ENCODE peak calls at places on chromosomes 13 and 19, in ten cellular contexts. One of them, this sample, is unnamed.

GRCh38 chr13:40221460-40222201 is 444.8 kb downstream of the FOXO1 start:
- DNase-seq in effector memory CD4-positive, alpha-beta T cell: peak; percentile 51
- DNase-seq in heart right ventricle: no peak
- DNase-seq in HCT116: no peak
- DNase-seq in aorta: no peak
- DNase-seq in IMR-90: no peak
- DNase-seq in upper lobe of left lung: no peak
- DNase-seq in Peyer's patch: peak; percentile 80
- DNase-seq in PC-3: peak; percentile 12
- DNase-seq in tibial nerve: no peak
- DNase-seq in this sample: peak; percentile 83

GRCh38 chr13:94233401-94233800 is 246.1 kb downstream of the DCT start:
- DNase-seq in heart right ventricle: no peak
- DNase-seq in PC-3: peak; percentile 80
- DNase-seq in HCT116: no peak
- DNase-seq in upper lobe of left lung: no peak
- DNase-seq in effector memory CD4-positive, alpha-beta T cell: no peak
- DNase-seq in IMR-90: peak; percentile 96
- DNase-seq in aorta: peak; percentile 50
- DNase-seq in Peyer's patch: no peak
- DNase-seq in tibial nerve: no peak
- DNase-seq in this sample: no peak

GRCh38 chr13:33999830-34000605 is 182.1 kb downstream of the RFC3 start:
- DNase-seq in tibial nerve: no peak
- DNase-seq in upper lobe of left lung: no peak
- DNase-seq in Peyer's patch: no peak
- DNase-seq in PC-3: peak; percentile 77
- DNase-seq in aorta: no peak
- DNase-seq in IMR-90: no peak
- DNase-seq in HCT116: no peak
- DNase-seq in effector memory CD4-positive, alpha-beta T cell: no peak
- DNase-seq in heart right ventricle: no peak
- DNase-seq in this sample: no peak

GRCh38 chr13:99484405-99484981 is 16.8 kb upstream of the TM9SF2 start:
- DNase-seq in upper lobe of left lung: no peak
- DNase-seq in PC-3: no peak
- DNase-seq in heart right ventricle: no peak
- DNase-seq in Peyer's patch: no peak
- DNase-seq in HCT116: no peak
- DNase-seq in aorta: no peak
- DNase-seq in IMR-90: peak; percentile 77
- DNase-seq in tibial nerve: no peak
- DNase-seq in effector memory CD4-positive, alpha-beta T cell: no peak
- DNase-seq in this sample: peak; percentile 39

GRCh38 chr19:33064117-33064777 is 441 bp downstream of the RHPN2 start:
- DNase-seq in upper lobe of left lung: peak; percentile 90
- DNase-seq in HCT116: no peak
- DNase-seq in heart right ventricle: peak; percentile 27
- DNase-seq in tibial nerve: no peak
- DNase-seq in IMR-90: no peak
- DNase-seq in Peyer's patch: peak; percentile 56
- DNase-seq in effector memory CD4-positive, alpha-beta T cell: no peak
- DNase-seq in PC-3: peak; percentile 29
- DNase-seq in aorta: no peak
- DNase-seq in this sample: no peak

GRCh38 chr19:41691268-41691970 is 3.3 kb upstream of the CEACAM7 start:
- DNase-seq in Peyer's patch: no peak
- DNase-seq in HCT116: no peak
- DNase-seq in PC-3: peak; percentile 27
- DNase-seq in IMR-90: no peak
- DNase-seq in heart right ventricle: no peak
- DNase-seq in upper lobe of left lung: peak; percentile 63
- DNase-seq in tibial nerve: no peak
- DNase-seq in effector memory CD4-positive, alpha-beta T cell: no peak
- DNase-seq in aorta: no peak
- DNase-seq in this sample: peak; percentile 19

GRCh38 chr13:58655086-58655485 is 1023.5 kb downstream of the PCDH17 start:
- DNase-seq in effector memory CD4-positive, alpha-beta T cell: no peak
- DNase-seq in Peyer's patch: no peak
- DNase-seq in upper lobe of left lung: no peak
- DNase-seq in IMR-90: no peak
- DNase-seq in HCT116: no peak
- DNase-seq in PC-3: no peak
- DNase-seq in tibial nerve: no peak
- DNase-seq in aorta: no peak
- DNase-seq in heart right ventricle: no peak
- DNase-seq in this sample: no peak

GRCh38 chr13:43331676-43332075 is 308.3 kb downstream of the DNAJC15 start:
- DNase-seq in PC-3: no peak
- DNase-seq in heart right ventricle: no peak
- DNase-seq in IMR-90: peak; percentile 10
- DNase-seq in tibial nerve: no peak
- DNase-seq in aorta: no peak
- DNase-seq in Peyer's patch: no peak
- DNase-seq in effector memory CD4-positive, alpha-beta T cell: no peak
- DNase-seq in upper lobe of left lung: no peak
- DNase-seq in HCT116: no peak
- DNase-seq in this sample: no peak

GRCh38 chr19:33377586-33378475 is 4.3 kb downstream of the CEBPG start:
- DNase-seq in aorta: no peak
- DNase-seq in Peyer's patch: peak; percentile 40
- DNase-seq in HCT116: no peak
- DNase-seq in upper lobe of left lung: peak; percentile 5
- DNase-seq in PC-3: no peak
- DNase-seq in effector memory CD4-positive, alpha-beta T cell: no peak
- DNase-seq in IMR-90: no peak
- DNase-seq in tibial nerve: no peak
- DNase-seq in heart right ventricle: no peak
- DNase-seq in this sample: no peak

GRCh38 chr13:66212511-66212910 is 1017.6 kb downstream of the PCDH9 start:
- DNase-seq in HCT116: no peak
- DNase-seq in PC-3: no peak
- DNase-seq in IMR-90: no peak
- DNase-seq in upper lobe of left lung: no peak
- DNase-seq in effector memory CD4-positive, alpha-beta T cell: no peak
- DNase-seq in Peyer's patch: no peak
- DNase-seq in aorta: no peak
- DNase-seq in heart right ventricle: no peak
- DNase-seq in tibial nerve: no peak
- DNase-seq in this sample: no peak

GRCh38 chr13:52845766-52846566 is 2.5 kb downstream of the PCDH8 start:
- DNase-seq in effector memory CD4-positive, alpha-beta T cell: no peak
- DNase-seq in PC-3: no peak
- DNase-seq in IMR-90: no peak
- DNase-seq in aorta: peak; percentile 50
- DNase-seq in upper lobe of left lung: peak; percentile 87
- DNase-seq in heart right ventricle: peak; percentile 21
- DNase-seq in HCT116: no peak
- DNase-seq in Peyer's patch: peak; percentile 54
- DNase-seq in tibial nerve: no peak
- DNase-seq in this sample: no peak

GRCh38 chr13:26589754-26590153 is 32.3 kb downstream of the WASF3 start:
- DNase-seq in HCT116: no peak
- DNase-seq in heart right ventricle: no peak
- DNase-seq in upper lobe of left lung: no peak
- DNase-seq in Peyer's patch: no peak
- DNase-seq in PC-3: no peak
- DNase-seq in IMR-90: peak; percentile 56
- DNase-seq in aorta: no peak
- DNase-seq in effector memory CD4-positive, alpha-beta T cell: no peak
- DNase-seq in tibial nerve: no peak
- DNase-seq in this sample: no peak

GRCh38 chr19:19672816-19673215 is 4.2 kb downstream of the ZNF101 start:
- DNase-seq in effector memory CD4-positive, alpha-beta T cell: no peak
- DNase-seq in HCT116: no peak
- DNase-seq in upper lobe of left lung: no peak
- DNase-seq in heart right ventricle: no peak
- DNase-seq in aorta: no peak
- DNase-seq in tibial nerve: no peak
- DNase-seq in Peyer's patch: peak; percentile 24
- DNase-seq in IMR-90: no peak
- DNase-seq in PC-3: no peak
- DNase-seq in this sample: no peak

GRCh38 chr13:37769078-37769477 is 100.5 kb downstream of the TRPC4 start:
- DNase-seq in Peyer's patch: no peak
- DNase-seq in upper lobe of left lung: no peak
- DNase-seq in tibial nerve: no peak
- DNase-seq in PC-3: peak; percentile 21
- DNase-seq in aorta: no peak
- DNase-seq in effector memory CD4-positive, alpha-beta T cell: no peak
- DNase-seq in IMR-90: no peak
- DNase-seq in HCT116: no peak
- DNase-seq in heart right ventricle: no peak
- DNase-seq in this sample: no peak

GRCh38 chr19:1045247-1045603 is 5.3 kb downstream of the ABCA7 start:
- DNase-seq in effector memory CD4-positive, alpha-beta T cell: peak; percentile 68
- DNase-seq in PC-3: peak; percentile 66
- DNase-seq in tibial nerve: no peak
- DNase-seq in heart right ventricle: no peak
- DNase-seq in IMR-90: no peak
- DNase-seq in Peyer's patch: peak; percentile 77
- DNase-seq in aorta: peak; percentile 48
- DNase-seq in upper lobe of left lung: peak; percentile 88
- DNase-seq in HCT116: peak; percentile 95
- DNase-seq in this sample: peak; percentile 93

GRCh38 chr19:55958356-55958755 is 10.7 kb downstream of the NLRP8 start:
- DNase-seq in Peyer's patch: no peak
- DNase-seq in IMR-90: no peak
- DNase-seq in upper lobe of left lung: no peak
- DNase-seq in heart right ventricle: no peak
- DNase-seq in effector memory CD4-positive, alpha-beta T cell: no peak
- DNase-seq in HCT116: no peak
- DNase-seq in aorta: no peak
- DNase-seq in tibial nerve: no peak
- DNase-seq in PC-3: peak; percentile 96
- DNase-seq in this sample: no peak

DNA sequence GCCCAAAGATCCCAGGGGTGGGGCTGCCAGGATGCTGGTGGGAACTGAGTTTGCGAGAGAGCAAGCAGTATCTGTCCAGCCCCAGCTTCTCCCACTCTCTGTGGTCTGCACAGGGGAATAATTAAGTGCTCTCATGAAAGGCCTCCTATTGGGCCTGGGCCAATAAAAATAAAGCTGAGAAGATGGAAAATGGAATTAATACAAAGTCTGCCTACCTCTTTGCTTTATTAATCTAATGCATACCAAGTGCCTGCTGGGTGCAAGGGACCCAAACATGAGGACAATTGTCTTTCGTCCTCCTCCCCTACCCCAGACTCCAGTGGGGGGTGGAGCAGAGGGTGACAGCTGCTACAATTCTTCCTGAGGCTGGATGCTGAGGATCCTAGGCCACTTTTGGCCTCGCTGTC is 5.4 kb downstream of the DDX39A start:
- DNase-seq in aorta: no peak
- DNase-seq in effector memory CD4-positive, alpha-beta T cell: no peak
- DNase-seq in IMR-90: peak; percentile 50
- DNase-seq in tibial nerve: no peak
- DNase-seq in Peyer's patch: no peak
- DNase-seq in upper lobe of left lung: no peak
- DNase-seq in HCT116: no peak
- DNase-seq in PC-3: no peak
- DNase-seq in heart right ventricle: no peak
- DNase-seq in this sample: no peak
- H3K27ac ChIP-seq in aorta: no peak overlapping the region
- H3K27ac ChIP-seq in effector memory CD4-positive, alpha-beta T cell: peak overlapping the region; percentile 40
- H3K27ac ChIP-seq in IMR-90: peak overlapping the region; percentile 17
- H3K27ac ChIP-seq in tibial nerve: no peak overlapping the region
- H3K27ac ChIP-seq in Peyer's patch: no peak overlapping the region
- H3K27ac ChIP-seq in upper lobe of left lung: no peak overlapping the region
- H3K27ac ChIP-seq in HCT116: no peak overlapping the region
- H3K27ac ChIP-seq in PC-3: no peak overlapping the region
- H3K27ac ChIP-seq in heart right ventricle: no peak overlapping the region
- H3K27ac ChIP-seq in this sample: no peak overlapping the region

GRCh38 chr19:7502552-7502951 is 13.4 kb upstream of the ZNF358 start:
- DNase-seq in tibial nerve: no peak
- DNase-seq in upper lobe of left lung: no peak
- DNase-seq in Peyer's patch: no peak
- DNase-seq in PC-3: no peak
- DNase-seq in IMR-90: no peak
- DNase-seq in effector memory CD4-positive, alpha-beta T cell: no peak
- DNase-seq in HCT116: no peak
- DNase-seq in aorta: no peak
- DNase-seq in heart right ventricle: no peak
- DNase-seq in this sample: no peak
- H3K4me3 ChIP-seq in tibial nerve: no peak overlapping the region
- H3K4me3 ChIP-seq in upper lobe of left lung: no peak overlapping the region
- H3K4me3 ChIP-seq in Peyer's patch: no peak overlapping the region
- H3K4me3 ChIP-seq in PC-3: no peak overlapping the region
- H3K4me3 ChIP-seq in IMR-90: no peak overlapping the region
- H3K4me3 ChIP-seq in effector memory CD4-positive, alpha-beta T cell: no peak overlapping the region
- H3K4me3 ChIP-seq in HCT116: no peak overlapping the region
- H3K4me3 ChIP-seq in aorta: no peak overlapping the region
- H3K4me3 ChIP-seq in heart right ventricle: no peak overlapping the region
- H3K4me3 ChIP-seq in this sample: no peak overlapping the region

DNA sequence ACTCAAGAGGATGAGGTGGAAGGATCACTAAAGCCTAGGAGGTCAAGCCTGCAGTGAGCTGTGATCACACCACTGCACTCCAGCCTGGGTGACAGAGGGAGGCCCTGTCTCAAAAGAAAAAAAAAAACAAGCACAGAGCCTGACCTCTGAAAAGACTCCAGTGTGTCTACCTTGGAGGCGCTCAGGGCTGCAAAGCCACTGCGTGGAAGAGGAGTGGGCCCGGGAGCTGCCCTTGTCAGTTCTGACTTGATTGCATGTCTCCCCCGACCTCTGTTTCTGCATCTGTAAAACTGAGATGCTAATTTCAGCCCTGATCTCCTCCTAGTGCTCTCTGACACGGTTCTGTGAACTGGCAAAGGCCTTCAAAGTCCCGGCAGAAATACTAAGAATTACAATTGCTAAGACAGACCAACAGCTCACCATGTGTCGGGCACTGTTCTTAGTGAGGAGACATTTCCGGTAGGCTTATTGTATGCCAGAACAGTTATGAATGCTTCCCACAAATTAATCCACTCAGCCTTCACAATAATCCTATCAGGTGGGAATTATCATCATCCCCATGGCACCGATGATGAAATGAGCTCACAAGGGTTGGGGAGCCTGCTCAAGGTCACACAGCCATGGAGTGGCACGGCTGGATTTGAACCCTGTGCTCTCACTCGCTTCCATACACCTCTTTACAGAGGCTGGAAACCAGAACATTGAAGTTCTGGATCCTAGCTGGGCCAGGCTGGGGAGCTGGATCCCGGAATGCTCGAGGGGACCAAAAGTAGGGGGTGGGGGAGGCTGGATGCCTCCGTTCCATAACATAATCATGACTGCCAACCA is 3.5 kb downstream of the AKT2 start:
- DNase-seq in effector memory CD4-positive, alpha-beta T cell: no peak
- DNase-seq in upper lobe of left lung: no peak
- DNase-seq in IMR-90: no peak
- DNase-seq in tibial nerve: no peak
- DNase-seq in HCT116: no peak
- DNase-seq in PC-3: no peak
- DNase-seq in aorta: no peak
- DNase-seq in Peyer's patch: no peak
- DNase-seq in heart right ventricle: no peak
- DNase-seq in this sample: no peak
- H3K27ac ChIP-seq in effector memory CD4-positive, alpha-beta T cell: no peak overlapping the region
- H3K27ac ChIP-seq in upper lobe of left lung: no peak overlapping the region
- H3K27ac ChIP-seq in IMR-90: no peak overlapping the region
- H3K27ac ChIP-seq in tibial nerve: peak overlapping the region; percentile 57
- H3K27ac ChIP-seq in HCT116: no peak overlapping the region
- H3K27ac ChIP-seq in PC-3: no peak overlapping the region
- H3K27ac ChIP-seq in aorta: no peak overlapping the region
- H3K27ac ChIP-seq in Peyer's patch: peak overlapping the region; percentile 89
- H3K27ac ChIP-seq in heart right ventricle: peak overlapping the region; percentile 97
- H3K27ac ChIP-seq in this sample: no peak overlapping the region

GRCh38 chr13:49235856-49236431 is 11.8 kb upstream of the CDADC1 start:
- DNase-seq in HCT116: no peak
- DNase-seq in PC-3: no peak
- DNase-seq in tibial nerve: no peak
- DNase-seq in heart right ventricle: no peak
- DNase-seq in upper lobe of left lung: no peak
- DNase-seq in effector memory CD4-positive, alpha-beta T cell: no peak
- DNase-seq in Peyer's patch: no peak
- DNase-seq in IMR-90: no peak
- DNase-seq in aorta: no peak
- DNase-seq in this sample: no peak
- H3K4me3 ChIP-seq in HCT116: no peak overlapping the region
- H3K4me3 ChIP-seq in PC-3: no peak overlapping the region
- H3K4me3 ChIP-seq in tibial nerve: no peak overlapping the region
- H3K4me3 ChIP-seq in heart right ventricle: no peak overlapping the region
- H3K4me3 ChIP-seq in upper lobe of left lung: no peak overlapping the region
- H3K4me3 ChIP-seq in effector memory CD4-positive, alpha-beta T cell: no peak overlapping the region
- H3K4me3 ChIP-seq in Peyer's patch: no peak overlapping the region
- H3K4me3 ChIP-seq in IMR-90: no peak overlapping the region
- H3K4me3 ChIP-seq in aorta: no peak overlapping the region
- H3K4me3 ChIP-seq in this sample: no peak overlapping the region